ENCODE peak calls at places on chromosomes 6 and 20, in nine cellular contexts. A is cardiac fibroblast; B is NCI-H1105; O is NCI-H2081; M is lower leg skin; I is WERI-Rb-1; E is neural crest cell; H is CD4-positive, alpha-beta T cell; R is mammary epithelial cell. N is an unnamed sample.

GRCh38 chr20:1317545-1318255 is 11.2 kb downstream of the SDCBP2 start:
- DNase-seq in A (no peak), B (no peak), O (no peak), M (no peak), I (no peak), E (no peak), H (no peak), R (no peak), N (no peak)

GRCh38 chr6:159157431-159157830 is 11.8 kb upstream of the FNDC1 start:
- DNase-seq in A (no peak), B (no peak), O (no peak), M (no peak), I (no peak), E (no peak), H (no peak), R (no peak), N (no peak)

GRCh38 chr6:143689852-143690251 is 12.1 kb downstream of the PHACTR2 start:
- DNase-seq in A (no peak), B (no peak), O (no peak), M (no peak), I (no peak), E (no peak), H (no peak), R (peak), N (peak)

GRCh38 chr20:61044499-61044898 is 207.6 kb upstream of the CDH4 start:
- DNase-seq in A (no peak), B (no peak), O (no peak), M (no peak), I (no peak), E (peak), H (no peak), R (no peak), N (no peak)

GRCh38 chr6:39787322-39787721 is 4.9 kb upstream of the DAAM2 start:
- DNase-seq in A (no peak), B (no peak), O (no peak), M (no peak), I (no peak), E (no peak), H (no peak), R (no peak), N (no peak)

GRCh38 chr20:63587256-63587655 is 13.2 kb upstream of the HELZ2 start:
- DNase-seq in A (no peak), B (no peak), O (no peak), M (no peak), I (no peak), E (no peak), H (no peak), R (no peak), N (no peak)

GRCh38 chr6:34362176-34362575 is 30.3 kb downstream of the NUDT3 start:
- DNase-seq in A (no peak), B (no peak), O (no peak), M (no peak), I (no peak), E (no peak), H (no peak), R (no peak), N (no peak)

GRCh38 chr6:117226778-117227177 is 38.6 kb upstream of the VGLL2 start:
- DNase-seq in A (no peak), B (no peak), O (no peak), M (no peak), I (no peak), E (no peak), H (no peak), R (no peak), N (no peak)

GRCh38 chr6:118299023-118299422 is 249.1 kb upstream of the PLN start:
- DNase-seq in A (no peak), B (no peak), O (no peak), M (no peak), I (no peak), E (no peak), H (no peak), R (no peak), N (no peak)

GRCh38 chr20:58869662-58870227 is 17.2 kb downstream of the GNAS start:
- DNase-seq in A (no peak), B (no peak), O (no peak), M (no peak), I (peak), E (no peak), H (no peak), R (no peak), N (no peak)

GRCh38 chr20:35344354-35344837 is 52.2 kb upstream of the FAM83C start:
- DNase-seq in A (peak), B (no peak), O (peak), M (no peak), I (no peak), E (no peak), H (no peak), R (peak), N (peak)

GRCh38 chr6:1987640-1988039 is 257.8 kb downstream of the GMDS start:
- DNase-seq in A (peak), B (no peak), O (no peak), M (no peak), I (no peak), E (no peak), H (no peak), R (peak), N (peak)

GRCh38 chr6:155234687-155235543 is 28.9 kb upstream of the CLDN20 start:
- DNase-seq in A (peak), B (no peak), O (no peak), M (no peak), I (no peak), E (no peak), H (no peak), R (no peak), N (no peak)

GRCh38 chr6:121794630-121795029 is 359.2 kb downstream of the GJA1 start:
- DNase-seq in A (peak), B (no peak), O (no peak), M (no peak), I (no peak), E (no peak), H (no peak), R (peak), N (peak)

GRCh38 chr20:3796477-3797225 is 541 bp downstream of the CDC25B start:
- DNase-seq in A (no peak), B (no peak), O (peak), M (no peak), I (no peak), E (no peak), H (no peak), R (no peak), N (no peak)

GRCh38 chr6:21733311-21733710 is 139.8 kb downstream of the SOX4 start:
- DNase-seq in A (no peak), B (no peak), O (no peak), M (no peak), I (no peak), E (no peak), H (no peak), R (no peak), N (no peak)

GRCh38 chr6:169640347-169640972 is 61.4 kb downstream of the WDR27 start:
- DNase-seq in A (peak), B (no peak), O (no peak), M (no peak), I (no peak), E (no peak), H (no peak), R (no peak), N (no peak)

GRCh38 chr6:53066059-53066406 is 829 bp downstream of the FBXO9 start:
- DNase-seq in A (peak), B (no peak), O (peak), M (peak), I (peak), E (no peak), H (peak), R (peak), N (peak)

GRCh38 chr6:134875367-134875766 is 74.5 kb downstream of the ALDH8A1 start:
- DNase-seq in A (no peak), B (no peak), O (no peak), M (no peak), I (no peak), E (no peak), H (no peak), R (peak), N (no peak)

GRCh38 chr20:62830821-62831220 is 14.0 kb downstream of the COL9A3 start:
- DNase-seq in A (no peak), B (no peak), O (no peak), M (no peak), I (no peak), E (no peak), H (no peak), R (no peak), N (no peak)

GRCh38 chr6:33692760-33693158 is 18.7 kb downstream of the UQCC2 start:
- DNase-seq in A (peak), B (no peak), O (no peak), M (no peak), I (no peak), E (no peak), H (peak), R (no peak), N (no peak)

GRCh38 chr6:53723331-53723730 is 57.8 kb upstream of the KLHL31 start:
- DNase-seq in A (no peak), B (no peak), O (no peak), M (no peak), I (no peak), E (no peak), H (no peak), R (no peak), N (no peak)

GRCh38 chr20:24918579-24919566 is 30.2 kb upstream of the CST7 start:
- DNase-seq in A (no peak), B (no peak), O (no peak), M (no peak), I (no peak), E (no peak), H (no peak), R (no peak), N (no peak)

GRCh38 chr6:160137989-160138835 is 16.6 kb downstream of the SLC22A1 start:
- DNase-seq in A (peak), B (peak), O (peak), M (no peak), I (peak), E (peak), H (peak), R (peak), N (peak)

GRCh38 chr6:44701637-44702101 is 314.2 kb downstream of the CDC5L start:
- DNase-seq in A (peak), B (no peak), O (no peak), M (no peak), I (no peak), E (no peak), H (no peak), R (no peak), N (no peak)

GRCh38 chr6:56669585-56669984 is 26.9 kb upstream of the DST start:
- DNase-seq in A (no peak), B (no peak), O (no peak), M (no peak), I (no peak), E (no peak), H (no peak), R (no peak), N (no peak)

N was measured in NCI-H226.